ENCODE peak calls at places on chromosomes 12 and 14, in ten cellular contexts. D, L, M, T, Q, W, S, H, O and P are unnamed samples.

GRCh38 chr12:122837306-122838265 is 2.3 kb downstream of the HIP1R start:
- DNase-seq in M (no peak), Q (no peak), D (no peak), L (no peak), S (no peak), T (peak; percentile 69), O (no peak), W (no peak), H (no peak), P (no peak)

GRCh38 chr12:2722806-2723205 is 72.0 kb upstream of the FKBP4 start:
- DNase-seq in S (peak; percentile 44), W (no peak), T (no peak), O (no peak), H (no peak), M (no peak), D (no peak), Q (no peak), L (no peak), P (no peak)

GRCh38 chr12:113776536-113776935 is 189.6 kb downstream of the RBM19 start:
- DNase-seq in T (no peak), L (no peak), S (no peak), H (no peak), D (no peak), W (no peak), O (no peak), Q (no peak), M (no peak), P (no peak)

GRCh38 chr14:72600551-72601330 is 293.2 kb downstream of the DPF3 start:
- DNase-seq in O (no peak), Q (no peak), S (no peak), T (no peak), D (no peak), W (no peak), L (no peak), H (no peak), M (no peak), P (no peak)

GRCh38 chr12:57726151-57726883 is 12.2 kb downstream of the AGAP2 start:
- DNase-seq in S (peak; percentile 79), H (peak; percentile 85), O (peak; percentile 96), M (no peak), T (peak; percentile 88), L (peak; percentile 91), W (peak; percentile 81), D (peak; percentile 81), Q (peak; percentile 72), P (no peak)

GRCh38 chr12:89200217-89200616 is 152.1 kb downstream of the DUSP6 start:
- DNase-seq in O (no peak), Q (no peak), D (no peak), W (no peak), S (no peak), L (no peak), M (no peak), T (no peak), H (no peak), P (no peak)

GRCh38 chr12:109519787-109520186 is 42.4 kb downstream of the UBE3B start:
- DNase-seq in W (no peak), L (no peak), Q (no peak), H (no peak), S (no peak), O (no peak), M (no peak), D (no peak), T (no peak), P (no peak)

GRCh38 chr12:87266305-87266704 is 762.9 kb downstream of the C12orf50 start:
- DNase-seq in H (no peak), Q (no peak), T (no peak), L (peak; percentile 21), M (no peak), W (no peak), O (peak; percentile 40), D (no peak), S (no peak), P (no peak)

GRCh38 chr14:21030531-21030930 is 514 bp downstream of the TPPP2 start:
- DNase-seq in D (no peak), T (no peak), S (no peak), Q (no peak), M (no peak), W (no peak), H (no peak), O (no peak), L (no peak), P (no peak)

GRCh38 chr14:21036746-21037145 is 2.1 kb upstream of the RNASE13 start:
- DNase-seq in S (no peak), W (no peak), H (no peak), T (no peak), M (no peak), L (no peak), O (no peak), Q (no peak), D (no peak), P (no peak)

GRCh38 chr14:21038416-21039058 is 3.6 kb upstream of the RNASE7 start:
- DNase-seq in S (no peak), O (no peak), T (no peak), W (no peak), Q (no peak), D (no peak), M (no peak), H (no peak), L (peak; percentile 63), P (no peak)

GRCh38 chr14:21032326-21033154 is 2.1 kb downstream of the RNASE13 start:
- DNase-seq in H (no peak), O (no peak), M (no peak), W (no peak), D (no peak), L (no peak), S (no peak), T (no peak), Q (no peak), P (no peak)

DNA sequence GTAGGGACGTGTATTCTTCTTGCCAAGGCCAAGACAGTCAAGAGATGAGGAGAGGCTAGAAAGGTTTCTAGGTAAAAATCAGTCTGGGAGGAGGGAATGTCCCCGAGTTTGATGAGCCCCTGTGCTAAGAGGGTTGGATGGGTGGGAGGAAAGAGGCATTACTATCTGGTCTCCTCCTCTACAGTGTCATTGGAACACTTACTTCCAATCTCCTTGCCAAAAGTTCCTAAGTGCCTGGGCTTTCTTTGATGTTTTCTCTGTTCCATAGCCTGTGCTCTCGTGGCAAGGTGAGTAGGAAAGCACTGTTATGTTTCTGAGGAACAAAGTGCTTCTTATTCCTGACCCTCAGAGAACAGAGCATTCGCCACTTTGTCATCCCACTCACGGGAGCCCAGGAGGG is at the start of gene RNASE13:
- DNase-seq in S (no peak), Q (no peak), D (no peak), O (no peak), H (no peak), L (no peak), T (no peak), W (no peak), M (no peak), P (no peak)
- H3K4me1 ChIP-seq in S (peaks cover 7% of the 10 kb centered on the region), Q (no peaks in the 10 kb centered on the region), D (no peaks in the 10 kb centered on the region), O (peaks cover 8% of the 10 kb centered on the region), H (peaks cover 25% of the 10 kb centered on the region), L (peaks cover 21% of the 10 kb centered on the region), T (peaks cover 6% of the 10 kb centered on the region), W (peaks cover 29% of the 10 kb centered on the region), M (no peaks in the 10 kb centered on the region), P (no peaks in the 10 kb centered on the region)

GRCh38 chr14:104601786-104602185 is 2.8 kb downstream of the TMEM179 start:
- DNase-seq in L (no peak), W (peak; percentile 11), T (no peak), O (no peak), Q (no peak), M (no peak), H (no peak), S (no peak), D (no peak), P (no peak)

GRCh38 chr14:104602315-104602932 is 2.1 kb downstream of the TMEM179 start:
- DNase-seq in T (no peak), W (peak; percentile 6), Q (no peak), S (no peak), L (no peak), D (no peak), M (no peak), O (no peak), H (no peak), P (no peak)

GRCh38 chr14:104603623-104604401 is 760 bp downstream of the TMEM179 start:
- DNase-seq in H (no peak), W (peak; percentile 7), O (peak; percentile 24), T (no peak), S (no peak), D (no peak), Q (no peak), M (no peak), L (no peak), P (no peak)

GRCh38 chr14:104602933-104603325 is 1.6 kb downstream of the TMEM179 start:
- DNase-seq in S (no peak), D (no peak), Q (no peak), L (no peak), M (no peak), W (peak; percentile 0), O (no peak), T (no peak), H (no peak), P (no peak)

GRCh38 chr14:104604461-104605449 is at the start of gene TMEM179:
- DNase-seq in D (no peak), O (peak; percentile 86), T (no peak), W (no peak), Q (no peak), M (no peak), L (no peak), H (peak; percentile 62), S (no peak), P (no peak)
- H3K4me3 ChIP-seq in D (no peak within 1 kb of the TSS), O (peak within 1 kb of the TSS; percentile 61), T (no peak within 1 kb of the TSS), W (no peak within 1 kb of the TSS), Q (no peak within 1 kb of the TSS), M (peak within 1 kb of the TSS; percentile 29), L (no peak within 1 kb of the TSS), H (no peak within 1 kb of the TSS), S (no peak within 1 kb of the TSS), P (no peak within 1 kb of the TSS)

GRCh38 chr12:116996648-116997047 is 85.9 kb downstream of the FBXW8 start:
- DNase-seq in O (no peak), Q (no peak), S (no peak), M (no peak), L (no peak), D (no peak), W (no peak), H (no peak), T (no peak), P (no peak)

GRCh38 chr12:117003883-117004404 is 93.2 kb downstream of the FBXW8 start:
- DNase-seq in D (no peak), H (no peak), S (no peak), O (no peak), M (no peak), T (no peak), L (no peak), Q (no peak), W (no peak), P (no peak)

GRCh38 chr12:117002040-117002832 is 91.5 kb downstream of the FBXW8 start:
- DNase-seq in W (no peak), L (no peak), Q (no peak), O (no peak), M (no peak), T (no peak), H (no peak), S (no peak), D (no peak), P (no peak)

GRCh38 chr12:116999066-116999465 is 88.3 kb downstream of the FBXW8 start:
- DNase-seq in O (no peak), S (no peak), M (no peak), H (no peak), W (no peak), Q (no peak), L (no peak), D (no peak), T (no peak), P (no peak)

GRCh38 chr12:117000316-117000715 is 89.6 kb downstream of the FBXW8 start:
- DNase-seq in W (no peak), S (no peak), D (no peak), M (no peak), H (no peak), T (no peak), O (peak; percentile 56), Q (no peak), L (no peak), P (no peak)
- H3K36me3 ChIP-seq in W (no peaks in the 10 kb centered on the region), S (no peaks in the 10 kb centered on the region), D (no peaks in the 10 kb centered on the region), M (no peaks in the 10 kb centered on the region), H (no peaks in the 10 kb centered on the region), T (no peaks in the 10 kb centered on the region), O (no peaks in the 10 kb centered on the region), Q (no peaks in the 10 kb centered on the region), L (no peaks in the 10 kb centered on the region), P (peaks cover 4% of the 10 kb centered on the region)

DNA sequence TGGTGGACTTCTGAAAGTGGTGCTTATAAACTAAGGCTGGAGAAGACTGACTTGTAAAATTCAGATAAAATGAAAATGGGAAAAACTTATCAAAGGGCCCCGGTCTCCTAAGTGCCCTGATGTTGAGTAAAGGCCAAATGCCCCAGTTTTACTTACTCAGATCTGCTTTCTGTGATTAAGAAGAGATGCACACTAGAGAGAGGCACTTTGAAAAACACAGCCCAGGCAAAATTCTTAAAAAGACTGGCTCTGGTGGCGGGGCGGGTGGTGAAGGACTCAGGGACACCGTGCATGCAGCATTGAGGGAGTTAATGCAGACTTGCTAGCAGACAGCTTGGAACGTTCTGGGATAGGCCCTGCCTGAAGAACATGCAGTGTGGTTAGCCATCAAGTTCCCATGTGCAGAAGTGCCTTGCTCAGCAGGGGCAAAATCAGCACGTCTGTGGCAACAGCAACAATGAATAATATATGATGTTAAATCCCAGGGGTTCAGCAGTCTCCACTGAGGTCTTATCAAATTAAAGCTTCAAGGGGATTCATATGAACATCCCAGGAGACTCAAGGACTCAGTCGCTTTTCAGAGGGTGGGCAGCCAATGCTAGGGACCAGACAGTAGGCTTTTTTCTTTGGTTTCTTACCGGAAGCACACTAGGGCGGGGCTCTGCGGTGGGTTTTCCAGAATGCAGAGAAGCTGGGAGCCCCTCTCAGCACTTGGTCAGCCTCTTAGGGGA is 105.0 kb downstream of the DAD1 start:
- DNase-seq in O (no peak), H (no peak), M (no peak), L (no peak), T (no peak), S (no peak), Q (no peak), D (no peak), W (no peak), P (no peak)
- H3K4me1 ChIP-seq in O (peaks cover 28% of the 10 kb centered on the region), H (peaks cover 8% of the 10 kb centered on the region), M (no peaks in the 10 kb centered on the region), L (peaks cover 13% of the 10 kb centered on the region), T (no peaks in the 10 kb centered on the region), S (no peaks in the 10 kb centered on the region), Q (no peaks in the 10 kb centered on the region), D (peaks cover 2% of the 10 kb centered on the region), W (peaks cover 8% of the 10 kb centered on the region), P (no peaks in the 10 kb centered on the region)